ENCODE peak calls at places on chromosome 4, in five cellular contexts. L is GM23248, B is Karpas-422, C is fibroblast of lung, P is gastrocnemius medialis. J is an unnamed sample. For H3K4me1, the result is how much of the 10 kb centered on the place peaks cover.

GRCh38 chr4:94455081-94455480 is 3.3 kb downstream of the PDLIM5 start:
- DNase-seq in L (peak), B (no peak), C (peak), P (peak), J (no peak)

GRCh38 chr4:73721419-73721818 is 18.9 kb upstream of the CXCL8 start:
- DNase-seq in L (peak), B (no peak), C (peak), P (no peak), J (no peak)

GRCh38 chr4:88439161-88439760 is 17.7 kb upstream of the HERC5 start:
- DNase-seq in L (no peak), B (no peak), C (no peak), P (no peak), J (peak)

GRCh38 chr4:25750874-25751273 is 95.2 kb downstream of the SLC34A2 start:
- DNase-seq in L (no peak), B (no peak), C (no peak), P (no peak), J (no peak)

GRCh38 chr4:18366762-18367358 is 345.3 kb upstream of the LCORL start:
- DNase-seq in L (peak), B (peak), C (peak), P (no peak), J (no peak)

GRCh38 chr4:56821394-56822263 is at the start of gene SPINK2:
- DNase-seq in L (no peak), B (peak), C (no peak), P (no peak), J (no peak)

GRCh38 chr4:120291541-120291940 is 224.9 kb upstream of the MAD2L1 start:
- DNase-seq in L (no peak), B (no peak), C (no peak), P (no peak), J (no peak)

GRCh38 chr4:84847978-84848377 is 118.5 kb downstream of the WDFY3 start:
- DNase-seq in L (no peak), B (no peak), C (no peak), P (no peak), J (no peak)

GRCh38 chr4:24071612-24072372 is 181.9 kb upstream of the PPARGC1A start:
- DNase-seq in L (no peak), B (no peak), C (no peak), P (no peak), J (no peak)

GRCh38 chr4:15427715-15428114 is at the start of gene C1QTNF7:
- DNase-seq in L (no peak), B (no peak), C (peak), P (no peak), J (no peak)

GRCh38 chr4:14254252-14254651 is 626.7 kb upstream of the BOD1L1 start:
- DNase-seq in L (peak), B (peak), C (peak), P (no peak), J (peak)

GRCh38 chr4:103008875-103009729 is 10.4 kb downstream of the SLC9B1 start:
- DNase-seq in L (peak), B (peak), C (peak), P (no peak), J (peak)

GRCh38 chr4:2712261-2712842 is 43.8 kb downstream of the TNIP2 start:
- DNase-seq in L (peak), B (no peak), C (peak), P (peak), J (peak)

GRCh38 chr4:88297725-88298453 is 13.5 kb upstream of the PPM1K start:
- DNase-seq in L (no peak), B (no peak), C (no peak), P (peak), J (no peak)

GRCh38 chr4:108449139-108449538 is 171.2 kb upstream of the RPL34 start:
- DNase-seq in L (no peak), B (no peak), C (no peak), P (no peak), J (no peak)

GRCh38 chr4:168766537-168767316 is 243.3 kb downstream of the CBR4 start:
- DNase-seq in L (peak), B (no peak), C (peak), P (no peak), J (no peak)

GRCh38 chr4:101162990-101163380 is 184.3 kb downstream of the PPP3CA start:
- DNase-seq in L (no peak), B (no peak), C (no peak), P (no peak), J (no peak)
- H3K4me1 ChIP-seq in L (under half), B (under half), C (under half), P (under half), J (under half)

GRCh38 chr4:105619193-105619931 is 66.9 kb downstream of the ARHGEF38 start:
- DNase-seq in L (no peak), B (no peak), C (peak), P (peak), J (no peak)
- H3K27ac ChIP-seq in L (no peak), B (no peak), C (no peak), P (no peak), J (no peak)

GRCh38 chr4:69517674-69518073 is 22.0 kb upstream of the UGT2B4 start:
- DNase-seq in L (no peak), B (no peak), C (no peak), P (no peak), J (no peak)

GRCh38 chr4:69523385-69524132 is 27.9 kb upstream of the UGT2B4 start:
- DNase-seq in L (no peak), B (no peak), C (no peak), P (no peak), J (no peak)

GRCh38 chr4:69518102-69518501 is 22.4 kb upstream of the UGT2B4 start:
- DNase-seq in L (no peak), B (no peak), C (no peak), P (no peak), J (no peak)

GRCh38 chr4:69522554-69522953 is 26.8 kb upstream of the UGT2B4 start:
- DNase-seq in L (no peak), B (no peak), C (no peak), P (no peak), J (no peak)

DNA sequence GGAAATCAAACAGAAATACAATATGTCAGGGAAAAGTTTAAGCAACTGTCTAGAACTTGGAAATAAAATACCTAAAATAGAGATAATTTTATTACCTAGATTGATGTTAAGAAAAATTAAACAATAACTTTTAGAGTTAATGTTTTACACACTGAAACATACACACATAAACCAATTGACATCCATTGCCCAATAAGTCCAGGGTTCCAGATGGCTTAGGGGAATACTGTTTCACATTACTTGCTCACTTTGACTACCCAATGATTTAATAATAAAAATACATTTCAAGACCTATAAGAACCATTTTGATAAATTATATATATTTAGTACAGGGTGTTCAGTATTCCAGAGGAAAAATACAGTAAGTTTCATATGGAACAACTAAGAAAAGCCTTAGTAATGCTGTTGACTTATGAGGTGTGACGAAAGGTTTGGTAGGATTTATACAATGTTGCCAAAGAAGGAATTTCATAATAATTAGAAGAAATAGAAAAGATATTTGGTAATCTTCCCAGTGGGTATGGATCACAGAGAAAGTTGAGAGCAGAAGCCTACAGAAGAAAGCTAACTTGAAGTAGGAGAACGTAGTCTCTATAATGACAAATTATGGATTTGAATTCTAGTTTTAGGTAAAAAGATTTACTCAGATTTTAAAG is 23.0 kb upstream of the UGT2B4 start:
- DNase-seq in L (no peak), B (no peak), C (peak), P (no peak), J (no peak)
- H3K4me1 ChIP-seq in L (under half), B (under half), C (under half), P (under half), J (under half)

GRCh38 chr4:182453830-182454229 is 210.6 kb downstream of the TENM3 start:
- DNase-seq in L (no peak), B (no peak), C (no peak), P (no peak), J (no peak)

GRCh38 chr4:182447938-182448280 is 204.7 kb downstream of the TENM3 start:
- DNase-seq in L (peak), B (no peak), C (peak), P (no peak), J (no peak)

GRCh38 chr4:182449960-182450359 is 206.8 kb downstream of the TENM3 start:
- DNase-seq in L (peak), B (no peak), C (peak), P (no peak), J (no peak)

GRCh38 chr4:182449186-182449880 is 206.1 kb downstream of the TENM3 start:
- DNase-seq in L (no peak), B (no peak), C (peak), P (no peak), J (peak)

GRCh38 chr4:182448281-182449151 is 205.3 kb downstream of the TENM3 start:
- DNase-seq in L (peak), B (no peak), C (peak), P (peak), J (peak)
- H3K27ac ChIP-seq in L (no peak), B (no peak), C (no peak), P (peak), J (no peak)

GRCh38 chr4:186703510-186703909 is 20.1 kb downstream of the FAT1 start:
- DNase-seq in L (no peak), B (no peak), C (no peak), P (no peak), J (no peak)
- H3K4me1 ChIP-seq in L (under half), B (under half), C (under half), P (under half), J (under half)

DNA sequence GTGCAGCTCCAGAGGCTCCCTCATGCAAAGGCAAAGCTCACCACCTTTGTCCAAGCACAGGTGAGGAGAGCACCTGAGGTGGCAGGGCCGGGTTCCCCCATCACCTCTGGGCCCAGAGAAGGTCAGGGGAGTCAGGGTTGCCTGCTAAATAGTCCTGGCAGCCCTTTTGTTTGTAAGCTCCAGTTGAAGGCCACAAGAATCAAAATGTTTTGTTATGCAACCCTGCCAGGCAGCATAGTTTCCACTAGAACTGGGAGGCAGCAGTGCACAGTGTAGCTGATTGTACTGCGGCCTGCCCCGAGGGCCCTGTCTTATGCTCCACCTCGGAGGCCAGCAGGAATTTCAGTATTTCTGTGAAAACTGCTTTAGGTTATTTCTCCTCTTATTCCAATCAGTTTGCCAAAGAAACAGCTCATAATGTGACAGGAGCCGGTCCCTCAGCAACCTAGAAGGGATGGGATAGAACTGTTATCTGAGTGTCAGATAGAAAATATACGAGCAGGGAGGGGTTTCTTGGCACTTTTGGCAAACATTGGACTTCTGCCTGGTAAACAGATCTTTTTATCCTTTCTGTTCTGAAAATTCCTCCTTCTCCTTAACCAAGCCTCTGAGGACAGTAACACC is 93.7 kb downstream of the LNX1 start:
- DNase-seq in L (peak), B (no peak), C (peak), P (peak), J (no peak)
- H3K27ac ChIP-seq in L (peak), B (no peak), C (no peak), P (peak), J (no peak)

DNA sequence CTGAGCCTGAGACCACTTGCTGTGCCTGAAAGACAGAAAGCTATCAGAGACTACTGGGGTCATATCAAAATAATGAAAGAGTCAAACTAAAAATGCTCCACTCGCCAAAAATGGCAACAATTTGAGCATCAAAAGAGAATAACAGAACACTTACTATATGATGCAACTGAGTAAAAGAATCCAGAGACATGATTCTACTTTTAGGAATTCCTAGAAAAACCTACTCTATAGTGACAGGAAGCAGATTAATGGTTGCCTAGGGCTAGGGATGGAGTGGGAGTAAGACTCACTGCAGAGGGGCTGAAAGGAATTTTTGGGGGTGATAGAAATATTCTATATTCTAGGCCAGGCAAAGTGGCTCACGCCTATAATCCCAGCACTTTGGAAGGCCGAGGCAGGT is 29.4 kb upstream of the SLAIN2 start:
- DNase-seq in L (peak), B (no peak), C (no peak), P (no peak), J (no peak)
- H3K4me1 ChIP-seq in L (under half), B (under half), C (under half), P (under half), J (under half)

GRCh38 chr4:140654516-140654855 is 85.7 kb upstream of the UCP1 start:
- DNase-seq in L (peak), B (no peak), C (no peak), P (no peak), J (no peak)

GRCh38 chr4:140648716-140649115 is 80.0 kb upstream of the UCP1 start:
- DNase-seq in L (no peak), B (no peak), C (no peak), P (no peak), J (no peak)

GRCh38 chr4:140652601-140653000 is 83.8 kb upstream of the UCP1 start:
- DNase-seq in L (no peak), B (no peak), C (no peak), P (no peak), J (no peak)

GRCh38 chr4:140653718-140654515 is 85.2 kb upstream of the UCP1 start:
- DNase-seq in L (peak), B (no peak), C (peak), P (no peak), J (no peak)
- H3K27ac ChIP-seq in L (no peak), B (no peak), C (no peak), P (no peak), J (no peak)

GRCh38 chr4:78529569-78530209 is 21.9 kb upstream of the ANXA3 start:
- DNase-seq in L (peak), B (no peak), C (peak), P (no peak), J (no peak)

GRCh38 chr4:78534286-78534955 is 17.1 kb upstream of the ANXA3 start:
- DNase-seq in L (peak), B (no peak), C (no peak), P (no peak), J (no peak)

GRCh38 chr4:78528327-78528726 is 23.2 kb upstream of the ANXA3 start:
- DNase-seq in L (peak), B (no peak), C (no peak), P (no peak), J (no peak)

GRCh38 chr4:78532046-78532445 is 19.5 kb upstream of the ANXA3 start:
- DNase-seq in L (no peak), B (no peak), C (no peak), P (no peak), J (no peak)

GRCh38 chr4:78533854-78534253 is 17.7 kb upstream of the ANXA3 start:
- DNase-seq in L (no peak), B (no peak), C (no peak), P (no peak), J (no peak)
- H3K4me1 ChIP-seq in L (under half), B (under half), C (under half), P (under half), J (under half)

J was measured in iPS DF 6.9.